ENCODE peak calls at places on chromosomes 1 and 21, in nine cellular contexts. W is stimulated activated CD8-positive, alpha-beta memory T cell treated with anti-CD3 and anti-CD28 coated beads, Interleukin-15, amount 100 ng/mL, for 1 hour; Z is AG09309; L is fibroblast of lung; R is H54; S is body of pancreas; N is kidney epithelial cell; E is kidney tubule cell; D is mesendoderm. U is an unnamed sample.

GRCh38 chr1:77378723-77379533 is 97.1 kb downstream of the AK5 start:
- DNase-seq in W (no peak), Z (no peak), L (peak; percentile 59), R (no peak), S (no peak), N (no peak), E (peak; percentile 48), D (peak; percentile 39), U (peak; percentile 71)

GRCh38 chr1:174877208-174877673 is 122.5 kb upstream of the CACYBP start:
- DNase-seq in W (no peak), Z (no peak), L (peak; percentile 16), R (no peak), S (peak; percentile 70), N (no peak), E (no peak), D (no peak), U (no peak)

GRCh38 chr1:76336951-76337371 is 262.4 kb downstream of the ST6GALNAC3 start:
- DNase-seq in W (no peak), Z (peak; percentile 70), L (peak; percentile 89), R (no peak), S (peak; percentile 53), N (no peak), E (peak; percentile 29), D (peak; percentile 21), U (peak; percentile 98)

GRCh38 chr1:15384301-15384901 is 25.3 kb upstream of the EFHD2 start:
- DNase-seq in W (no peak), Z (no peak), L (peak; percentile 57), R (no peak), S (no peak), N (no peak), E (peak; percentile 36), D (peak; percentile 64), U (no peak)

GRCh38 chr1:23459338-23459757 is 24.6 kb downstream of the ASAP3 start:
- DNase-seq in W (no peak), Z (no peak), L (no peak), R (no peak), S (no peak), N (no peak), E (no peak), D (peak; percentile 63), U (no peak)

GRCh38 chr1:40592107-40592773 is 60.8 kb downstream of the ZNF684 start:
- DNase-seq in W (no peak), Z (no peak), L (peak; percentile 38), R (no peak), S (no peak), N (no peak), E (peak; percentile 43), D (peak; percentile 30), U (no peak)

GRCh38 chr1:113653741-113654140 is 105.5 kb downstream of the PHTF1 start:
- DNase-seq in W (no peak), Z (no peak), L (no peak), R (no peak), S (no peak), N (no peak), E (no peak), D (no peak), U (no peak)

GRCh38 chr1:181202986-181203555 is 114.6 kb downstream of the IER5 start:
- DNase-seq in W (no peak), Z (no peak), L (no peak), R (no peak), S (no peak), N (no peak), E (no peak), D (no peak), U (no peak)

GRCh38 chr1:153985984-153986761 is at the start of gene RAB13:
- DNase-seq in W (no peak), Z (peak; percentile 52), L (peak; percentile 83), R (peak; percentile 77), S (peak; percentile 90), N (no peak), E (peak; percentile 92), D (peak; percentile 89), U (peak; percentile 92)

GRCh38 chr1:116572079-116572478 is 1.3 kb upstream of the CD58 start:
- DNase-seq in W (no peak), Z (no peak), L (no peak), R (no peak), S (no peak), N (no peak), E (no peak), D (no peak), U (no peak)

GRCh38 chr1:1110561-1110971 is 5.3 kb downstream of the C1orf159 start:
- DNase-seq in W (no peak), Z (no peak), L (no peak), R (no peak), S (no peak), N (no peak), E (no peak), D (no peak), U (no peak)

GRCh38 chr21:35652196-35652595 is 408.1 kb downstream of the SETD4 start:
- DNase-seq in W (no peak), Z (no peak), L (no peak), R (no peak), S (no peak), N (no peak), E (no peak), D (no peak), U (no peak)

GRCh38 chr21:44728716-44729115 is 17.3 kb upstream of the TSPEAR start:
- DNase-seq in W (no peak), Z (no peak), L (no peak), R (no peak), S (no peak), N (no peak), E (no peak), D (no peak), U (no peak)

GRCh38 chr1:211420845-211421454 is 71.0 kb downstream of the RD3 start:
- DNase-seq in W (no peak), Z (peak; percentile 28), L (peak; percentile 5), R (no peak), S (no peak), N (no peak), E (no peak), D (no peak), U (peak; percentile 8)

GRCh38 chr1:206735553-206736031 is 35.0 kb upstream of the IL19 start:
- DNase-seq in W (no peak), Z (no peak), L (peak; percentile 50), R (peak; percentile 55), S (no peak), N (no peak), E (peak; percentile 25), D (no peak), U (no peak)

GRCh38 chr1:10965621-10966226 is 46.7 kb upstream of the TARDBP start:
- DNase-seq in W (no peak), Z (no peak), L (no peak), R (no peak), S (peak; percentile 64), N (no peak), E (no peak), D (no peak), U (peak; percentile 32)

GRCh38 chr1:62962794-62963776 is 179.2 kb downstream of the ATG4C start:
- DNase-seq in W (no peak), Z (peak; percentile 7), L (peak; percentile 27), R (peak; percentile 57), S (peak; percentile 57), N (no peak), E (peak; percentile 42), D (peak; percentile 88), U (peak; percentile 7)

GRCh38 chr1:200206340-200206739 is 178.8 kb downstream of the NR5A2 start:
- DNase-seq in W (no peak), Z (peak; percentile 27), L (peak; percentile 84), R (peak; percentile 53), S (no peak), N (peak; percentile 19), E (peak; percentile 91), D (no peak), U (no peak)

GRCh38 chr1:99968214-99968613 is 1.6 kb upstream of the SLC35A3 start:
- DNase-seq in W (no peak), Z (no peak), L (no peak), R (no peak), S (no peak), N (no peak), E (no peak), D (no peak), U (no peak)

GRCh38 chr1:165543651-165544452 is at the start of gene LRRC52:
- DNase-seq in W (no peak), Z (no peak), L (no peak), R (no peak), S (peak; percentile 87), N (no peak), E (peak; percentile 56), D (peak; percentile 83), U (no peak)

GRCh38 chr1:202181586-202181985 is 12.0 kb upstream of the LGR6 start:
- DNase-seq in W (no peak), Z (no peak), L (no peak), R (no peak), S (no peak), N (no peak), E (no peak), D (no peak), U (no peak)

GRCh38 chr1:7008331-7008730 is 223.1 kb downstream of the CAMTA1 start:
- DNase-seq in W (no peak), Z (no peak), L (no peak), R (no peak), S (no peak), N (no peak), E (no peak), D (no peak), U (no peak)

U was measured in MG63.